ENCODE peak calls at places on chromosomes 7 and 10, in eight cellular contexts. E, Q, T, Z, Y, G, U and R are unnamed samples.

GRCh38 chr7:44958645-44959344 is 20.0 kb downstream of the MYO1G start:
- DNase-seq in E (no peak), Q (no peak), T (no peak), Z (no peak), Y (no peak), G (no peak), U (no peak), R (no peak)

GRCh38 chr7:16084875-16085274 is 336.5 kb downstream of the CRPPA start:
- DNase-seq in E (no peak), Q (no peak), T (no peak), Z (no peak), Y (no peak), G (no peak), U (no peak), R (no peak)

GRCh38 chr7:40822861-40823260 is 688.1 kb downstream of the SUGCT start:
- DNase-seq in E (no peak), Q (no peak), T (no peak), Z (no peak), Y (no peak), G (no peak), U (no peak), R (no peak)

GRCh38 chr10:4721994-4722753 is 103.8 kb upstream of the AKR1E2 start:
- DNase-seq in E (no peak), Q (no peak), T (no peak), Z (no peak), Y (peak), G (no peak), U (no peak), R (no peak)

GRCh38 chr10:97888641-97889262 is 39.1 kb downstream of the GOLGA7B start:
- DNase-seq in E (peak), Q (no peak), T (no peak), Z (no peak), Y (peak), G (no peak), U (no peak), R (no peak)

GRCh38 chr7:3463696-3464095 is 162.6 kb downstream of the SDK1 start:
- DNase-seq in E (no peak), Q (no peak), T (no peak), Z (no peak), Y (no peak), G (no peak), U (no peak), R (no peak)

GRCh38 chr10:119680668-119681070 is 29.5 kb downstream of the BAG3 start:
- DNase-seq in E (no peak), Q (no peak), T (no peak), Z (no peak), Y (peak), G (no peak), U (no peak), R (no peak)

GRCh38 chr10:131165092-131165491 is 146.4 kb downstream of the TCERG1L start:
- DNase-seq in E (no peak), Q (no peak), T (no peak), Z (no peak), Y (no peak), G (no peak), U (no peak), R (no peak)

GRCh38 chr10:47060356-47060755 is 149.1 kb downstream of the PTPN20 start:
- DNase-seq in E (no peak), Q (no peak), T (peak), Z (no peak), Y (no peak), G (no peak), U (no peak), R (no peak)

GRCh38 chr7:46068159-46068558 is 147.1 kb upstream of the IGFBP3 start:
- DNase-seq in E (no peak), Q (no peak), T (no peak), Z (no peak), Y (no peak), G (no peak), U (no peak), R (no peak)

GRCh38 chr7:41955475-41956243 is 252.8 kb upstream of the INHBA start:
- DNase-seq in E (peak), Q (no peak), T (no peak), Z (no peak), Y (peak), G (no peak), U (no peak), R (no peak)

GRCh38 chr7:73509463-73509862 is 12.6 kb downstream of the BAZ1B start:
- DNase-seq in E (no peak), Q (no peak), T (no peak), Z (no peak), Y (no peak), G (no peak), U (no peak), R (no peak)

GRCh38 chr10:97889461-97890265 is 40.0 kb downstream of the GOLGA7B start:
- DNase-seq in E (peak), Q (no peak), T (no peak), Z (no peak), Y (peak), G (no peak), U (peak), R (no peak)